ENCODE peak calls at places on chromosomes 7 and 10, in seven cellular contexts. P is AG04450; Z is stimulated activated CD4-positive, alpha-beta T cell treated with anti-CD3 and anti-CD28 coated beads, TNF-alpha, amount 100 ng/mL, for 4 hours; J is fibroblast of pulmonary artery; U is mucosa of gallbladder; H is foreskin fibroblast; B is neural crest cell. Q is an unnamed sample.

GRCh38 chr7:133364959-133365680 is 112.2 kb downstream of the EXOC4 start:
- DNase-seq in P (no peak), Z (no peak), J (peak; percentile 81), U (no peak), H (peak; percentile 37), B (no peak), Q (no peak)

GRCh38 chr7:116736927-116737715 is 65.1 kb downstream of the MET start:
- DNase-seq in P (no peak), Z (no peak), J (peak; percentile 31), U (no peak), H (peak; percentile 63), B (no peak), Q (peak; percentile 47)

GRCh38 chr10:61793760-61794713 is 107.5 kb upstream of the ARID5B start:
- DNase-seq in P (no peak), Z (no peak), J (no peak), U (no peak), H (peak; percentile 70), B (no peak), Q (no peak)

GRCh38 chr7:41047192-41047591 is 655.7 kb downstream of the INHBA start:
- DNase-seq in P (no peak), Z (no peak), J (no peak), U (no peak), H (no peak), B (no peak), Q (no peak)

GRCh38 chr7:100475549-100475948 is 3.5 kb downstream of the TSC22D4 start:
- DNase-seq in P (no peak), Z (no peak), J (no peak), U (no peak), H (peak; percentile 58), B (no peak), Q (no peak)

GRCh38 chr7:99229234-99229633 is 21.3 kb upstream of the KPNA7 start:
- DNase-seq in P (no peak), Z (no peak), J (no peak), U (no peak), H (no peak), B (no peak), Q (no peak)

GRCh38 chr10:7945469-7946187 is 108.9 kb upstream of the GATA3 start:
- DNase-seq in P (no peak), Z (no peak), J (no peak), U (no peak), H (peak; percentile 76), B (no peak), Q (no peak)

GRCh38 chr10:52280051-52280450 is 34.0 kb upstream of the DKK1 start:
- DNase-seq in P (no peak), Z (no peak), J (peak; percentile 18), U (no peak), H (no peak), B (no peak), Q (no peak)

GRCh38 chr7:136074840-136075239 is 97.7 kb upstream of the MTPN start:
- DNase-seq in P (no peak), Z (no peak), J (peak; percentile 20), U (no peak), H (no peak), B (no peak), Q (no peak)

GRCh38 chr10:59625842-59626522 is 83.7 kb downstream of the SLC16A9 start:
- DNase-seq in P (peak; percentile 58), Z (no peak), J (peak; percentile 81), U (peak; percentile 37), H (peak; percentile 89), B (peak; percentile 33), Q (peak; percentile 31)

GRCh38 chr7:130912910-130913720 is 179.1 kb upstream of the KLF14 start:
- DNase-seq in P (peak; percentile 95), Z (peak; percentile 65), J (peak; percentile 98), U (no peak), H (peak; percentile 99), B (no peak), Q (peak; percentile 95)